ENCODE peak calls at places on chromosomes 3 and 15, in four cellular contexts. T is K562, D is WTC11, C is SK-N-SH. G is an unnamed sample.

GRCh38 chr3:194128202-194128907 is 7.6 kb upstream of the HES1 start:
- DNase-seq in T (no peak), D (no peak), C (no peak), G (no peak)

GRCh38 chr3:30894521-30895289 is at the start of gene GADL1:
- DNase-seq in T (peak), D (peak), C (peak), G (peak)

GRCh38 chr3:134622803-134623365 is 27.9 kb downstream of the KY start:
- DNase-seq in T (no peak), D (peak), C (no peak), G (peak)

GRCh38 chr3:197499427-197499826 is 56.3 kb downstream of the BDH1 start:
- DNase-seq in T (peak), D (no peak), C (no peak), G (no peak)

GRCh38 chr3:171615742-171616141 is 155.5 kb upstream of the TNIK start:
- DNase-seq in T (no peak), D (no peak), C (no peak), G (no peak)

GRCh38 chr3:141792495-141792894 is 29.3 kb downstream of the GRK7 start:
- DNase-seq in T (no peak), D (no peak), C (no peak), G (no peak)

GRCh38 chr3:10929978-10930620 is 62.4 kb upstream of the SLC6A1 start:
- DNase-seq in T (no peak), D (no peak), C (no peak), G (peak)

GRCh38 chr3:101998256-101998926 is 149.1 kb downstream of the NFKBIZ start:
- DNase-seq in T (no peak), D (no peak), C (no peak), G (no peak)

GRCh38 chr3:184752361-184752760 is 40.5 kb upstream of the MAGEF1 start:
- DNase-seq in T (no peak), D (no peak), C (no peak), G (no peak)

GRCh38 chr3:150149651-150150051 is 179.0 kb upstream of the PFN2 start:
- DNase-seq in T (no peak), D (no peak), C (no peak), G (no peak)

GRCh38 chr3:158101330-158102218 is 4.6 kb downstream of the SHOX2 start:
- DNase-seq in T (no peak), D (no peak), C (no peak), G (no peak)

GRCh38 chr3:150378467-150378751 is 29.7 kb upstream of the TSC22D2 start:
- DNase-seq in T (no peak), D (no peak), C (no peak), G (no peak)

GRCh38 chr3:188904670-188905069 is 267.1 kb upstream of the TPRG1 start:
- DNase-seq in T (no peak), D (no peak), C (no peak), G (no peak)

GRCh38 chr15:64216722-64217428 is 54.1 kb upstream of the PPIB start:
- DNase-seq in T (peak), D (no peak), C (peak), G (no peak)

GRCh38 chr15:70494529-70494860 is 268.9 kb downstream of the UACA start:
- DNase-seq in T (no peak), D (no peak), C (no peak), G (no peak)
- TF ChIP-seq TEAD4 in T (no peak), D (no peak), C (no peak), G (no peak)

GRCh38 chr3:146594843-146595482 is 10.2 kb downstream of the PLSCR5 start:
- DNase-seq in T (peak), D (no peak), C (no peak), G (no peak)

GRCh38 chr3:146589899-146590508 is 15.1 kb downstream of the PLSCR5 start:
- DNase-seq in T (peak), D (no peak), C (peak), G (no peak)

GRCh38 chr3:146590521-146590920 is 14.6 kb downstream of the PLSCR5 start:
- DNase-seq in T (no peak), D (no peak), C (no peak), G (no peak)

GRCh38 chr3:146598486-146598885 is 6.7 kb downstream of the PLSCR5 start:
- DNase-seq in T (no peak), D (no peak), C (no peak), G (no peak)

GRCh38 chr3:146593776-146594175 is 11.4 kb downstream of the PLSCR5 start:
- DNase-seq in T (peak), D (no peak), C (no peak), G (no peak)
- TF ChIP-seq TEAD4 in T (no peak), D (no peak), C (no peak), G (no peak)

GRCh38 chr3:58835075-58835474 is 168.5 kb upstream of the FAM3D start:
- DNase-seq in T (no peak), D (no peak), C (no peak), G (no peak)
- TF ChIP-seq TEAD4 in T (no peak), D (no peak), C (no peak), G (no peak)

GRCh38 chr3:37740471-37740870 is 121.2 kb upstream of the CTDSPL start:
- DNase-seq in T (no peak), D (no peak), C (no peak), G (no peak)

GRCh38 chr3:37741644-37742043 is 120.0 kb upstream of the CTDSPL start:
- DNase-seq in T (peak), D (no peak), C (peak), G (no peak)

GRCh38 chr3:37737134-37737533 is 124.5 kb upstream of the CTDSPL start:
- DNase-seq in T (no peak), D (no peak), C (no peak), G (no peak)

GRCh38 chr3:37742121-37742520 is 119.6 kb upstream of the CTDSPL start:
- DNase-seq in T (no peak), D (no peak), C (no peak), G (no peak)

GRCh38 chr3:37739579-37740290 is 121.9 kb upstream of the CTDSPL start:
- DNase-seq in T (no peak), D (no peak), C (no peak), G (no peak)
- TF ChIP-seq TEAD4 in T (no peak), D (no peak), C (no peak), G (no peak)